ENCODE peak calls at places on chromosome 1, in four cellular contexts. F, D, W and R are unnamed samples.

GRCh38 chr1:35715568-35716002 is 3.1 kb downstream of the C1orf216 start:
- DNase-seq in W (peak; percentile 68), D (peak; percentile 62), F (peak; percentile 84), R (peak; percentile 71)

GRCh38 chr1:114956570-114956969 is 73.1 kb upstream of the TSHB start:
- DNase-seq in W (no peak), D (no peak), F (no peak), R (peak; percentile 14)

GRCh38 chr1:60431593-60431992 is 358.0 kb upstream of the C1orf87 start:
- DNase-seq in D (no peak), F (no peak), W (no peak), R (no peak)

GRCh38 chr1:23799570-23800395 is 771 bp downstream of the GALE start:
- DNase-seq in D (no peak), F (peak; percentile 94), W (no peak), R (peak; percentile 79)

GRCh38 chr1:160664573-160665051 is 17.8 kb upstream of the SLAMF1 start:
- DNase-seq in F (no peak), W (no peak), D (no peak), R (no peak)

GRCh38 chr1:64323054-64323453 is 119.6 kb downstream of the UBE2U start:
- DNase-seq in D (no peak), W (no peak), F (no peak), R (no peak)

GRCh38 chr1:24906760-24907490 is 23.2 kb downstream of the RUNX3 start:
- DNase-seq in F (peak; percentile 26), D (no peak), W (no peak), R (no peak)

GRCh38 chr1:152035406-152036315 is 1.1 kb downstream of the S100A11 start:
- DNase-seq in W (no peak), F (no peak), D (no peak), R (peak; percentile 44)

GRCh38 chr1:201119206-201119814 is 7.1 kb upstream of the CACNA1S start:
- DNase-seq in D (peak; percentile 28), F (no peak), W (peak; percentile 44), R (peak; percentile 36)

GRCh38 chr1:27303509-27303908 is 18.5 kb upstream of the TMEM222 start:
- DNase-seq in F (no peak), D (no peak), W (no peak), R (no peak)

GRCh38 chr1:178470411-178470960 is 26.3 kb downstream of the CLEC20A start:
- DNase-seq in F (no peak), D (no peak), W (no peak), R (peak; percentile 14)

GRCh38 chr1:183807549-183808168 is 2.7 kb downstream of the RGL1 start:
- DNase-seq in W (no peak), D (no peak), F (no peak), R (peak; percentile 51)

GRCh38 chr1:25905680-25906643 is at the start of gene STMN1:
- DNase-seq in W (peak; percentile 95), F (peak; percentile 93), D (peak; percentile 86), R (peak; percentile 85)

GRCh38 chr1:5477716-5478115 is 514.5 kb downstream of the NPHP4 start:
- DNase-seq in W (no peak), F (no peak), D (peak; percentile 17), R (no peak)

GRCh38 chr1:119294199-119294598 is 74.4 kb upstream of the HAO2 start:
- DNase-seq in F (no peak), D (no peak), W (no peak), R (no peak)

GRCh38 chr1:27331426-27331825 is 9.5 kb downstream of the TMEM222 start:
- DNase-seq in D (no peak), F (no peak), W (no peak), R (no peak)

GRCh38 chr1:150650193-150650592 is 20.8 kb upstream of the ENSA start:
- DNase-seq in F (no peak), D (no peak), W (no peak), R (no peak)

GRCh38 chr1:43065191-43065590 is 106.5 kb upstream of the SLC2A1 start:
- DNase-seq in W (no peak), F (no peak), D (no peak), R (no peak)

GRCh38 chr1:17653728-17654351 is 101.3 kb upstream of the ACTL8 start:
- DNase-seq in F (no peak), W (peak; percentile 8), D (peak; percentile 40), R (peak; percentile 30)

GRCh38 chr1:15965228-15965767 is 10.6 kb downstream of the ZBTB17 start:
- DNase-seq in W (no peak), D (peak; percentile 87), F (no peak), R (peak; percentile 57)

GRCh38 chr1:201348211-201348566 is 29.3 kb downstream of the TNNT2 start:
- DNase-seq in W (peak; percentile 11), D (no peak), F (peak; percentile 67), R (peak; percentile 39)

GRCh38 chr1:230191079-230191478 is 124.0 kb downstream of the GALNT2 start:
- DNase-seq in W (no peak), D (peak; percentile 48), F (no peak), R (peak; percentile 90)

GRCh38 chr1:195345149-195345548 is 1263.1 kb downstream of the KCNT2 start:
- DNase-seq in W (no peak), F (peak; percentile 40), D (no peak), R (no peak)

GRCh38 chr1:229365574-229365973 is 22.7 kb upstream of the CCSAP start:
- DNase-seq in W (no peak), D (no peak), F (no peak), R (no peak)

GRCh38 chr1:50080904-50081586 is 27.7 kb upstream of the ELAVL4 start:
- DNase-seq in D (no peak), W (peak; percentile 30), F (no peak), R (no peak)

GRCh38 chr1:170807432-170807831 is 127.9 kb upstream of the MROH9 start:
- DNase-seq in D (no peak), W (no peak), F (no peak), R (peak; percentile 19)

GRCh38 chr1:171286032-171286705 is 27.8 kb upstream of the FMO4 start:
- DNase-seq in D (no peak), W (no peak), F (no peak), R (no peak)

GRCh38 chr1:106526650-106527049 is 529.8 kb upstream of the PRMT6 start:
- DNase-seq in F (no peak), W (no peak), D (no peak), R (no peak)

GRCh38 chr1:115463347-115463746 is 125.3 kb upstream of the NGF start:
- DNase-seq in D (no peak), W (no peak), F (no peak), R (no peak)